ENCODE peak calls at places on chromosomes 16 and 17, in six cellular contexts. E, B, U, V, G and R are unnamed samples.
A peak's percentile ranks its signal among the peaks of the same experiment; 100 is the strongest.

GRCh38 chr17:75720656-75721462 is at the start of gene ITGB4:
- DNase-seq in E (peak; percentile 75), G (peak; percentile 39), V (peak; percentile 88), U (peak; percentile 94), B (no peak), R (no peak)

GRCh38 chr17:81551458-81552243 is 502 bp downstream of the FAAP100 start:
- DNase-seq in E (no peak), V (peak; percentile 85), B (peak; percentile 16), U (peak; percentile 84), G (peak; percentile 47), R (no peak)

GRCh38 chr16:8905795-8906591 is 23.8 kb downstream of the LITAFD start:
- DNase-seq in E (peak; percentile 25), U (peak; percentile 44), G (peak; percentile 32), B (no peak), V (no peak), R (no peak)

GRCh38 chr17:61584866-61585265 is 6.2 kb downstream of the NACA2 start:
- DNase-seq in E (no peak), V (peak; percentile 29), G (no peak), B (no peak), U (no peak), R (no peak)

GRCh38 chr17:39972271-39972670 is 8.3 kb upstream of the PSMD3 start:
- DNase-seq in B (peak; percentile 35), U (no peak), E (no peak), G (no peak), V (no peak), R (no peak)

GRCh38 chr17:77842148-77842905 is 116.2 kb upstream of the TNRC6C start:
- DNase-seq in G (no peak), E (no peak), U (no peak), V (no peak), B (peak; percentile 38), R (no peak)

GRCh38 chr16:68183033-68183432 is 52.9 kb downstream of the ESRP2 start:
- DNase-seq in V (no peak), E (no peak), U (no peak), B (no peak), G (no peak), R (no peak)

GRCh38 chr17:45287526-45288264 is 25.8 kb upstream of the SPATA32 start:
- DNase-seq in G (no peak), B (no peak), V (peak; percentile 90), U (peak; percentile 30), E (no peak), R (no peak)

GRCh38 chr16:12020007-12020406 is 43.5 kb downstream of the SNX29 start:
- DNase-seq in B (no peak), U (no peak), V (no peak), E (no peak), G (no peak), R (no peak)

GRCh38 chr17:39054111-39054645 is 87.0 kb upstream of the FBXO47 start:
- DNase-seq in G (no peak), U (no peak), V (no peak), B (peak; percentile 7), E (no peak), R (no peak)

GRCh38 chr17:57286372-57287105 is 30.2 kb downstream of the MSI2 start:
- DNase-seq in B (no peak), V (no peak), U (no peak), G (no peak), E (no peak), R (no peak)

GRCh38 chr17:39404542-39405378 is 3.3 kb upstream of the FBXL20 start:
- DNase-seq in B (peak; percentile 91), U (peak; percentile 19), V (no peak), E (peak; percentile 80), G (no peak), R (no peak)

GRCh38 chr17:56648814-56649213 is 55.3 kb downstream of the NOG start:
- DNase-seq in B (no peak), G (no peak), V (no peak), E (no peak), U (no peak), R (no peak)

GRCh38 chr17:82399601-82400101 is 18.5 kb upstream of the HEXD start:
- DNase-seq in B (no peak), G (no peak), E (no peak), U (no peak), V (peak; percentile 88), R (no peak)

GRCh38 chr17:74028717-74029116 is 174.8 kb upstream of the RPL38 start:
- DNase-seq in B (no peak), U (no peak), G (no peak), V (no peak), E (no peak), R (no peak)

GRCh38 chr17:21034350-21035235 is 8.2 kb downstream of the USP22 start:
- DNase-seq in V (no peak), E (no peak), B (peak; percentile 47), G (no peak), U (no peak), R (peak; percentile 38)

GRCh38 chr17:78640700-78641099 is 63.5 kb upstream of the DNAH17 start:
- DNase-seq in E (no peak), U (no peak), G (no peak), B (no peak), V (no peak), R (no peak)

GRCh38 chr17:80845863-80846671 is 145.6 kb upstream of the CHMP6 start:
- DNase-seq in E (no peak), V (no peak), G (no peak), U (no peak), B (no peak), R (no peak)

GRCh38 chr17:58783380-58783779 is 27.7 kb downstream of the PPM1E start:
- DNase-seq in E (no peak), U (no peak), V (no peak), G (no peak), B (no peak), R (no peak)

GRCh38 chr17:30005709-30006320 is 64.4 kb downstream of the EFCAB5 start:
- DNase-seq in V (no peak), E (no peak), B (peak; percentile 33), G (peak; percentile 5), U (no peak), R (no peak)

GRCh38 chr17:50221500-50222480 is 20.4 kb upstream of the COL1A1 start:
- DNase-seq in V (no peak), E (no peak), B (peak; percentile 68), G (no peak), U (no peak), R (no peak)

GRCh38 chr16:85029413-85029794 is 1.8 kb downstream of the KIAA0513 start:
- DNase-seq in E (no peak), V (peak; percentile 45), B (peak; percentile 65), G (no peak), U (peak; percentile 73), R (peak; percentile 20)

GRCh38 chr16:69589434-69590269 is 23.9 kb downstream of the NFAT5 start:
- DNase-seq in U (peak; percentile 23), E (no peak), V (no peak), B (no peak), G (no peak), R (no peak)

GRCh38 chr16:76926595-76926994 is 264.4 kb upstream of the MON1B start:
- DNase-seq in V (no peak), E (no peak), U (no peak), B (no peak), G (no peak), R (no peak)

GRCh38 chr16:24253192-24253591 is 2.9 kb upstream of the CACNG3 start:
- DNase-seq in E (peak; percentile 45), U (peak; percentile 67), B (peak; percentile 38), G (peak; percentile 47), V (peak; percentile 68), R (no peak)

GRCh38 chr17:18089613-18090012 is 1.9 kb downstream of the DRG2 start:
- DNase-seq in B (no peak), V (no peak), U (no peak), G (no peak), E (no peak), R (no peak)

GRCh38 chr17:18099516-18099915 is 9.0 kb upstream of the MYO15A start:
- DNase-seq in E (no peak), B (no peak), V (no peak), G (no peak), U (no peak), R (no peak)

GRCh38 chr17:18087610-18088491 is at the start of gene DRG2:
- DNase-seq in E (peak; percentile 98), B (peak; percentile 89), V (peak; percentile 94), U (peak; percentile 82), G (peak; percentile 94), R (peak; percentile 65)

GRCh38 chr17:18094409-18094807 is 6.7 kb downstream of the DRG2 start:
- DNase-seq in V (no peak), G (no peak), B (no peak), E (no peak), U (no peak), R (no peak)

GRCh38 chr17:18093616-18094408 is 6.1 kb downstream of the DRG2 start:
- DNase-seq in G (peak; percentile 78), V (no peak), B (peak; percentile 83), E (peak; percentile 63), U (no peak), R (no peak)
- TF ChIP-seq SMC3 in G (peak; percentile 52), V (no peak), B (peak; percentile 30), E (no peak), U (no peak), R (no peak)

DNA sequence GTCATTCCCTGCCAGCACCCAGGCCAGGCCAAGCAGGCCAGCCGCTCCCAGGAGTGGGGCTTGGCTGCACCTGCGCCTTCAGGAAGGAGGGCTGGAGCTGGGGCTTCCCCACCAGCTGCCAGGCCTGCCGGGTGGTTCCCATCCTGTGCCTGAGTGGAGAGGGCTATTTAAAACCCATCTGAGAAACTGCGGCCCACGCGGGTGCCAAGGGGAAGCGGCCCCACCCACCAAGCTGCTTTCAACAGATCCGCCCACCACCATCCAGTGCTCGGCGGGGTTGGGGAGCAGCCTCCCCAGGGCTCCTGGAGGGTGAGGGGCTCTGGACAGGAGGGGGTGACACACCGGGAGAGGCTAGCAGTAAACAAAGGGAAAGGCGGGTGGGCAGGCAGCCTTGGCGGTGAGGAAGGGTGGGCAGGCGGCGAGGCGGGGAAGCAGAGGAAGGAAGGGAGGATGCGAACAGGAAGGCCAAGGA is 3.6 kb downstream of the NTHL1 start:
- DNase-seq in B (no peak), G (no peak), E (no peak), V (no peak), U (no peak), R (no peak)
- TF ChIP-seq SMC3 in B (no peak), G (no peak), E (no peak), V (no peak), U (no peak), R (no peak)

GRCh38 chr16:49484454-49484853 is 110.8 kb downstream of the C16orf78 start:
- DNase-seq in V (peak; percentile 95), E (peak; percentile 46), U (peak; percentile 97), G (no peak), B (no peak), R (no peak)
- TF ChIP-seq SMC3 in V (no peak), E (no peak), U (no peak), G (no peak), B (no peak), R (no peak)

DNA sequence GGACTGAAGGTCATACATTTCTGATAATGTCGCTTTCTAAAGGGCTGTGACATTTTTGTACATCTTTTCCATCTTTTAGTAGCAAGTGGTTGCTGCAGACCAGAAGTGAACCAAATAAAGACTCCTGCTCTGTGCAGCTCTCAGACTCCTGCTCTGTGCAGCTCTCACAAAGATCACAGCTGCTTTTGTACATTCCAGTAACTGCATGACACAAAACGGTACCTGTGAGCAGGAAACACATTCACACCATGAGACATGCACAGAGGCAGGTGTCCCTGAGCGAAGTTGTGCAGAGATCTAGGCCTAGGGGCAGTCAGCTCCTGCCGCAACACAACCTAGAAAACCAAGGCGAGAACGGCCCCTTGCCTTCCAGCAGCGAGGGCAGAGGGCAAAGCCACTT is 67.5 kb downstream of the KLHDC4 start:
- DNase-seq in B (no peak), E (no peak), V (no peak), G (no peak), U (no peak), R (peak; percentile 51)
- TF ChIP-seq SMC3 in B (no peak), E (no peak), V (no peak), G (no peak), U (no peak), R (no peak)